ENCODE peak calls at places on chromosome 7, in six cellular contexts. U is A549; K is T-helper 9 cell; L is stimulated activated CD4-positive, alpha-beta T cell treated with anti-CD3 and anti-CD28 coated beads, Interleukin-4, amount 100 ng/mL, for 48 hours; G is HEK293T; P is NCI-H2081. T is an unnamed sample.

GRCh38 chr7:23938937-23939552 is 229.0 kb downstream of the STK31 start:
- DNase-seq in G (peak; percentile 64), P (peak; percentile 20), L (no peak), K (no peak), U (peak; percentile 53), T (peak; percentile 56)

GRCh38 chr7:105112440-105113418 is 98.7 kb downstream of the KMT2E start:
- DNase-seq in G (no peak), U (no peak), K (no peak), P (no peak), L (no peak), T (peak; percentile 67)

GRCh38 chr7:97024209-97025129 is at the start of gene DLX5:
- DNase-seq in K (no peak), P (peak; percentile 97), U (peak; percentile 24), G (peak; percentile 53), L (no peak), T (no peak)

GRCh38 chr7:81161459-81162075 is 242.7 kb upstream of the SEMA3C start:
- DNase-seq in L (no peak), G (peak; percentile 15), P (no peak), U (peak; percentile 85), K (no peak), T (no peak)

GRCh38 chr7:102842284-102842683 is 70.5 kb upstream of the LRRC17 start:
- DNase-seq in G (no peak), L (no peak), U (no peak), K (no peak), P (no peak), T (no peak)

GRCh38 chr7:20404371-20404770 is 73.7 kb downstream of the ITGB8 start:
- DNase-seq in G (no peak), L (no peak), P (no peak), U (no peak), K (no peak), T (no peak)

GRCh38 chr7:99027241-99027640 is 116.7 kb downstream of the SMURF1 start:
- DNase-seq in L (no peak), K (no peak), P (no peak), U (no peak), G (no peak), T (no peak)

GRCh38 chr7:145212050-145212449 is 376.2 kb upstream of the TPK1 start:
- DNase-seq in U (no peak), G (no peak), P (no peak), K (no peak), L (no peak), T (no peak)

GRCh38 chr7:22859676-22860290 is 37.1 kb upstream of the TOMM7 start:
- DNase-seq in K (no peak), G (no peak), P (no peak), U (peak; percentile 23), L (no peak), T (no peak)

GRCh38 chr7:77887567-77887966 is 89.0 kb downstream of the PHTF2 start:
- DNase-seq in K (no peak), U (no peak), P (no peak), L (no peak), G (no peak), T (no peak)

GRCh38 chr7:151388007-151388297 is 21.9 kb downstream of the WDR86 start:
- DNase-seq in G (no peak), U (no peak), P (no peak), K (no peak), L (no peak), T (no peak)

GRCh38 chr7:148264933-148265557 is 325.5 kb upstream of the C7orf33 start:
- DNase-seq in K (no peak), L (no peak), P (peak; percentile 78), G (peak; percentile 61), U (peak; percentile 57), T (no peak)

GRCh38 chr7:106770191-106770590 is 94.9 kb upstream of the PIK3CG start:
- DNase-seq in G (no peak), K (no peak), L (no peak), P (no peak), U (peak; percentile 69), T (no peak)

GRCh38 chr7:69595415-69595814 is 2.9 kb upstream of the AUTS2 start:
- DNase-seq in L (no peak), P (no peak), G (no peak), U (no peak), K (no peak), T (no peak)

GRCh38 chr7:80385512-80385911 is 126.4 kb downstream of the GNAT3 start:
- DNase-seq in G (no peak), U (no peak), P (no peak), L (no peak), K (no peak), T (no peak)

GRCh38 chr7:117015258-117016184 is 62.2 kb downstream of the ST7 start:
- DNase-seq in G (no peak), P (no peak), U (no peak), K (no peak), L (no peak), T (no peak)

GRCh38 chr7:786472-787255 is 45.6 kb upstream of the SUN1 start:
- DNase-seq in U (peak; percentile 56), K (peak; percentile 69), P (peak; percentile 70), L (peak; percentile 73), G (peak; percentile 75), T (peak; percentile 80)

GRCh38 chr7:49852619-49853462 is 79.4 kb downstream of the VWC2 start:
- DNase-seq in L (no peak), P (peak; percentile 59), U (peak; percentile 63), G (peak; percentile 45), K (no peak), T (no peak)

GRCh38 chr7:101160917-101161316 is 4.5 kb downstream of the VGF start:
- DNase-seq in K (no peak), G (no peak), P (no peak), U (no peak), L (no peak), T (no peak)

GRCh38 chr7:123757095-123757494 is 8.3 kb upstream of the WASL start:
- DNase-seq in K (no peak), L (no peak), G (no peak), P (no peak), U (no peak), T (no peak)

GRCh38 chr7:42460948-42461347 is 223.9 kb upstream of the GLI3 start:
- DNase-seq in G (no peak), K (no peak), L (no peak), U (no peak), P (no peak), T (no peak)

GRCh38 chr7:124032369-124033092 is at the start of gene TMEM229A:
- DNase-seq in K (no peak), G (peak; percentile 55), U (peak; percentile 25), L (no peak), P (peak; percentile 62), T (peak; percentile 54)

GRCh38 chr7:2670720-2671391 is 17.1 kb upstream of the AMZ1 start:
- DNase-seq in L (peak; percentile 66), G (peak; percentile 82), U (peak; percentile 72), P (peak; percentile 62), K (peak; percentile 57), T (peak; percentile 71)

GRCh38 chr7:55296070-55296469 is 69.1 kb upstream of the LANCL2 start:
- DNase-seq in G (no peak), U (no peak), L (no peak), P (no peak), K (no peak), T (no peak)

GRCh38 chr7:805261-805660 is 27.0 kb upstream of the SUN1 start:
- DNase-seq in G (no peak), K (no peak), L (no peak), P (no peak), U (no peak), T (no peak)

GRCh38 chr7:108570146-108570755 is 577 bp downstream of the DNAJB9 start:
- DNase-seq in K (peak; percentile 29), U (peak; percentile 55), G (peak; percentile 36), P (peak; percentile 45), L (peak; percentile 18), T (peak; percentile 55)

GRCh38 chr7:157635669-157636068 is 298.9 kb downstream of the DNAJB6 start:
- DNase-seq in K (no peak), P (no peak), L (no peak), G (no peak), U (no peak), T (no peak)

GRCh38 chr7:89029864-89030263 is 234.3 kb upstream of the TEX47 start:
- DNase-seq in P (no peak), U (no peak), L (no peak), K (no peak), G (no peak), T (no peak)